ENCODE peak calls at places on chromosomes 4 and X, in ten cellular contexts. D is germinal center; T is NCI-H345; R is DMS 273 treated with DMSO at 0.1 percent for 48 hours; I is neural crest cell; W is glutamatergic neuron; N is NCI-H524; B is NK-92 treated with Interleukin-12 subunit alpha and Interleukin-12 subunit beta, amount 100 ng/mL, for 24 hours; V is HFFc6; P is T-helper 1 cell. O is an unnamed sample.

GRCh38 chr4:126916626-126917140 is 716.1 kb upstream of the INTU start:
- DNase-seq in D (no peak), T (no peak), R (no peak), I (no peak), W (no peak), N (no peak), B (no peak), V (peak; percentile 65), P (no peak), O (no peak)

GRCh38 chr4:142563682-142564291 is 282.3 kb downstream of the INPP4B start:
- DNase-seq in D (no peak), T (no peak), R (no peak), I (no peak), W (no peak), N (no peak), B (no peak), V (no peak), P (no peak), O (no peak)

GRCh38 chr4:89836031-89836777 is 757 bp downstream of the SNCA start:
- DNase-seq in D (no peak), T (peak; percentile 24), R (no peak), I (peak; percentile 9), W (peak; percentile 24), N (no peak), B (no peak), V (no peak), P (no peak), O (no peak)

GRCh38 chr4:186368291-186368690 is 102.3 kb downstream of the F11 start:
- DNase-seq in D (no peak), T (peak; percentile 6), R (no peak), I (no peak), W (no peak), N (no peak), B (no peak), V (no peak), P (no peak), O (no peak)

GRCh38 chrX:41621236-41621651 is 67.5 kb upstream of the GPR34 start:
- DNase-seq in D (no peak), T (no peak), R (no peak), I (no peak), W (no peak), N (no peak), B (no peak), V (peak; percentile 13), P (no peak), O (no peak)

GRCh38 chr4:101993002-101993840 is 202.7 kb downstream of the BANK1 start:
- DNase-seq in D (no peak), T (no peak), R (no peak), I (no peak), W (no peak), N (no peak), B (no peak), V (no peak), P (no peak), O (no peak)

GRCh38 chr4:179624768-179625181 is 2182.5 kb upstream of the AGA start:
- DNase-seq in D (no peak), T (no peak), R (no peak), I (no peak), W (no peak), N (no peak), B (no peak), V (no peak), P (no peak), O (no peak)

GRCh38 chr4:118879409-118879808 is 9.2 kb upstream of the SYNPO2 start:
- DNase-seq in D (no peak), T (no peak), R (no peak), I (no peak), W (no peak), N (no peak), B (no peak), V (no peak), P (no peak), O (no peak)

GRCh38 chr4:133775881-133776280 is 425.7 kb downstream of the PABPC4L start:
- DNase-seq in D (no peak), T (no peak), R (no peak), I (no peak), W (no peak), N (no peak), B (no peak), V (peak; percentile 65), P (no peak), O (peak; percentile 5)

GRCh38 chrX:11381464-11381863 is 88.3 kb downstream of the AMELX start:
- DNase-seq in D (peak; percentile 10), T (peak; percentile 37), R (peak; percentile 32), I (peak; percentile 23), W (no peak), N (peak; percentile 8), B (no peak), V (peak; percentile 41), P (no peak), O (peak; percentile 25)

GRCh38 chrX:40267334-40268118 is 169.8 kb upstream of the BCOR start:
- DNase-seq in D (no peak), T (no peak), R (no peak), I (no peak), W (no peak), N (no peak), B (no peak), V (no peak), P (no peak), O (no peak)

GRCh38 chr4:111991797-111992196 is 153.5 kb upstream of the FAM241A start:
- DNase-seq in D (no peak), T (no peak), R (no peak), I (no peak), W (no peak), N (no peak), B (no peak), V (peak; percentile 70), P (no peak), O (peak; percentile 40)

GRCh38 chr4:77044458-77045124 is 31.2 kb downstream of the CCNI start:
- DNase-seq in D (no peak), T (peak; percentile 6), R (no peak), I (no peak), W (no peak), N (no peak), B (no peak), V (peak; percentile 53), P (no peak), O (peak; percentile 31)

GRCh38 chr4:104063341-104063740 is 343.6 kb upstream of the TACR3 start:
- DNase-seq in D (no peak), T (no peak), R (no peak), I (no peak), W (no peak), N (no peak), B (no peak), V (no peak), P (no peak), O (no peak)

GRCh38 chr4:71187399-71188196 is 151.2 kb upstream of the SLC4A4 start:
- DNase-seq in D (peak; percentile 4), T (peak; percentile 46), R (no peak), I (no peak), W (peak; percentile 34), N (peak; percentile 44), B (no peak), V (peak; percentile 33), P (no peak), O (no peak)

GRCh38 chr4:151801547-151802516 is 41.0 kb upstream of the GATB start:
- DNase-seq in D (peak; percentile 49), T (peak; percentile 11), R (no peak), I (peak; percentile 52), W (peak; percentile 74), N (no peak), B (no peak), V (peak; percentile 42), P (peak; percentile 10), O (no peak)

GRCh38 chr4:165475706-165476070 is 96.9 kb downstream of the CPE start:
- DNase-seq in D (no peak), T (no peak), R (no peak), I (no peak), W (no peak), N (no peak), B (no peak), V (no peak), P (no peak), O (no peak)

GRCh38 chrX:123994730-123995129 is 33.2 kb downstream of the STAG2 start:
- DNase-seq in D (no peak), T (no peak), R (no peak), I (no peak), W (no peak), N (no peak), B (no peak), V (no peak), P (no peak), O (no peak)

GRCh38 chrX:87736576-87736975 is 219.0 kb downstream of the KLHL4 start:
- DNase-seq in D (no peak), T (no peak), R (no peak), I (no peak), W (no peak), N (no peak), B (no peak), V (no peak), P (no peak), O (no peak)

GRCh38 chrX:155056471-155056870 is 14.5 kb downstream of the CMC4 start:
- DNase-seq in D (no peak), T (no peak), R (no peak), I (no peak), W (no peak), N (no peak), B (no peak), V (no peak), P (no peak), O (no peak)

GRCh38 chr4:150005537-150005936 is 72.7 kb upstream of the DCLK2 start:
- DNase-seq in D (no peak), T (no peak), R (no peak), I (no peak), W (no peak), N (no peak), B (no peak), V (no peak), P (no peak), O (no peak)

GRCh38 chrX:22165732-22166457 is 106.8 kb upstream of the CBLL2 start:
- DNase-seq in D (no peak), T (no peak), R (no peak), I (no peak), W (no peak), N (no peak), B (no peak), V (peak; percentile 1), P (no peak), O (peak; percentile 13)

GRCh38 chrX:143854006-143854405 is 29.9 kb upstream of the UBE2NL start:
- DNase-seq in D (no peak), T (no peak), R (no peak), I (no peak), W (no peak), N (no peak), B (no peak), V (peak; percentile 40), P (no peak), O (no peak)

GRCh38 chrX:135411893-135412292 is 9.9 kb upstream of the SMIM10L2A start:
- DNase-seq in D (no peak), T (no peak), R (no peak), I (no peak), W (no peak), N (no peak), B (no peak), V (peak; percentile 1), P (no peak), O (no peak)

GRCh38 chr4:32268949-32269348 is 1548.8 kb downstream of the PCDH7 start:
- DNase-seq in D (no peak), T (no peak), R (no peak), I (no peak), W (no peak), N (no peak), B (no peak), V (no peak), P (no peak), O (no peak)

GRCh38 chr4:1245481-1246051 is 3.4 kb downstream of the CTBP1 start:
- DNase-seq in D (no peak), T (no peak), R (no peak), I (no peak), W (no peak), N (no peak), B (no peak), V (no peak), P (no peak), O (no peak)

GRCh38 chr4:112511294-112512118 is 4.5 kb downstream of the NEUROG2 start:
- DNase-seq in D (no peak), T (no peak), R (no peak), I (peak; percentile 11), W (peak; percentile 39), N (no peak), B (no peak), V (no peak), P (no peak), O (no peak)

GRCh38 chr4:52588097-52588496 is 71.0 kb downstream of the USP46 start:
- DNase-seq in D (no peak), T (no peak), R (no peak), I (peak; percentile 12), W (peak; percentile 58), N (no peak), B (no peak), V (no peak), P (no peak), O (no peak)